ENCODE peak calls at places on chromosomes 5 and 9, in five cellular contexts. One of them, this sample, is unnamed.

GRCh38 chr5:149666212-149666852 is 63.8 kb upstream of the PPARGC1B start:
- DNase-seq in GM12891: no peak
- DNase-seq in endothelial cell of umbilical vein: no peak
- DNase-seq in spleen: no peak
- DNase-seq in stomach: no peak
- DNase-seq in this sample: no peak

GRCh38 chr5:137320056-137321045 is 178.8 kb downstream of the SPOCK1 start:
- DNase-seq in GM12891: peak
- DNase-seq in endothelial cell of umbilical vein: peak
- DNase-seq in spleen: no peak
- DNase-seq in stomach: peak
- DNase-seq in this sample: peak

GRCh38 chr5:122311888-122312669 is at the start of gene SNCAIP:
- DNase-seq in GM12891: peak
- DNase-seq in endothelial cell of umbilical vein: peak
- DNase-seq in spleen: peak
- DNase-seq in stomach: peak
- DNase-seq in this sample: peak

GRCh38 chr5:156339139-156339841 is 12.3 kb downstream of the SGCD start:
- DNase-seq in GM12891: no peak
- DNase-seq in endothelial cell of umbilical vein: no peak
- DNase-seq in spleen: no peak
- DNase-seq in stomach: no peak
- DNase-seq in this sample: no peak

GRCh38 chr5:166768536-166768935 is 1522.9 kb upstream of the WWC1 start:
- DNase-seq in GM12891: no peak
- DNase-seq in endothelial cell of umbilical vein: no peak
- DNase-seq in spleen: no peak
- DNase-seq in stomach: no peak
- DNase-seq in this sample: no peak

GRCh38 chr9:132147331-132147730 is 14.5 kb upstream of the NTNG2 start:
- DNase-seq in GM12891: no peak
- DNase-seq in endothelial cell of umbilical vein: no peak
- DNase-seq in spleen: no peak
- DNase-seq in stomach: no peak
- DNase-seq in this sample: no peak

GRCh38 chr9:35481347-35481975 is 8.4 kb upstream of the RUSC2 start:
- DNase-seq in GM12891: no peak
- DNase-seq in endothelial cell of umbilical vein: peak
- DNase-seq in spleen: no peak
- DNase-seq in stomach: peak
- DNase-seq in this sample: peak

GRCh38 chr9:123326662-123327093 is 29.3 kb upstream of the CRB2 start:
- DNase-seq in GM12891: no peak
- DNase-seq in endothelial cell of umbilical vein: no peak
- DNase-seq in spleen: no peak
- DNase-seq in stomach: no peak
- DNase-seq in this sample: peak

GRCh38 chr9:106862115-106862945 is 636 bp upstream of the ZNF462 start:
- DNase-seq in GM12891: no peak
- DNase-seq in endothelial cell of umbilical vein: peak
- DNase-seq in spleen: no peak
- DNase-seq in stomach: no peak
- DNase-seq in this sample: peak

GRCh38 chr9:134658378-134658955 is 16.9 kb downstream of the COL5A1 start:
- DNase-seq in GM12891: no peak
- DNase-seq in endothelial cell of umbilical vein: no peak
- DNase-seq in spleen: peak
- DNase-seq in stomach: no peak
- DNase-seq in this sample: no peak

GRCh38 chr5:155455791-155456514 is 442.4 kb downstream of the KIF4B start:
- DNase-seq in GM12891: no peak
- DNase-seq in endothelial cell of umbilical vein: no peak
- DNase-seq in spleen: no peak
- DNase-seq in stomach: no peak
- DNase-seq in this sample: no peak

GRCh38 chr5:177357459-177358332 is at the start of gene RGS14:
- DNase-seq in GM12891: peak
- DNase-seq in endothelial cell of umbilical vein: peak
- DNase-seq in spleen: peak
- DNase-seq in stomach: peak
- DNase-seq in this sample: no peak

GRCh38 chr5:124729687-124730359 is 16.6 kb downstream of the ZNF608 start:
- DNase-seq in GM12891: no peak
- DNase-seq in endothelial cell of umbilical vein: no peak
- DNase-seq in spleen: no peak
- DNase-seq in stomach: no peak
- DNase-seq in this sample: no peak

GRCh38 chr9:23630488-23630887 is 195.6 kb downstream of the ELAVL2 start:
- DNase-seq in GM12891: no peak
- DNase-seq in endothelial cell of umbilical vein: no peak
- DNase-seq in spleen: no peak
- DNase-seq in stomach: no peak
- DNase-seq in this sample: no peak

GRCh38 chr9:114803459-114803858 is 2.4 kb downstream of the TNFSF15 start:
- DNase-seq in GM12891: no peak
- DNase-seq in endothelial cell of umbilical vein: no peak
- DNase-seq in spleen: no peak
- DNase-seq in stomach: no peak
- DNase-seq in this sample: peak

GRCh38 chr5:115584501-115584900 is 17.8 kb downstream of the TICAM2 start:
- DNase-seq in GM12891: no peak
- DNase-seq in endothelial cell of umbilical vein: no peak
- DNase-seq in spleen: no peak
- DNase-seq in stomach: no peak
- DNase-seq in this sample: no peak

DNA sequence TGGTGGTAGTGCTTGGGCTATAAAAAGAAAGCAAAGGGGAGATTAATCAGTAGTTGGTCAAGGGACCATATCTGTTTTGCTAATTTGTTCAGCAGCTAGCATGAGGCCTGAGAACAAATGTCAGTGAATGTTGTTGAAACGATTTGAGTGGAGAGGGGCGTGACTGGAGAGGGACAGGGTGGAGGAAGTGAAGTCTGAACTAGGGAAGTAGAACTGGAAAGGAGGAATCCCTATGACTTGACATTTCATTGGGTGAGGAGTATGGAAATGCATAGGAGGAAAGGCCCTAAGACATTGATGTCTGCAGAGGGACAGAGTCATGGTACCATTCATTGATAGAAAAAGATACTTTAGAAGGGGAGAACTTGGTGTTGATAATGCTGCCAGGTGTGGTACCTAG is 19.7 kb downstream of the TLE4 start:
- DNase-seq in GM12891: no peak
- DNase-seq in endothelial cell of umbilical vein: no peak
- DNase-seq in spleen: no peak
- DNase-seq in stomach: no peak
- DNase-seq in this sample: no peak
- TF ChIP-seq POLR2AphosphoS5 in GM12891: no peak
- TF ChIP-seq POLR2AphosphoS5 in endothelial cell of umbilical vein: no peak
- TF ChIP-seq POLR2AphosphoS5 in spleen: no peak
- TF ChIP-seq POLR2AphosphoS5 in stomach: no peak
- TF ChIP-seq POLR2AphosphoS5 in this sample: no peak

DNA sequence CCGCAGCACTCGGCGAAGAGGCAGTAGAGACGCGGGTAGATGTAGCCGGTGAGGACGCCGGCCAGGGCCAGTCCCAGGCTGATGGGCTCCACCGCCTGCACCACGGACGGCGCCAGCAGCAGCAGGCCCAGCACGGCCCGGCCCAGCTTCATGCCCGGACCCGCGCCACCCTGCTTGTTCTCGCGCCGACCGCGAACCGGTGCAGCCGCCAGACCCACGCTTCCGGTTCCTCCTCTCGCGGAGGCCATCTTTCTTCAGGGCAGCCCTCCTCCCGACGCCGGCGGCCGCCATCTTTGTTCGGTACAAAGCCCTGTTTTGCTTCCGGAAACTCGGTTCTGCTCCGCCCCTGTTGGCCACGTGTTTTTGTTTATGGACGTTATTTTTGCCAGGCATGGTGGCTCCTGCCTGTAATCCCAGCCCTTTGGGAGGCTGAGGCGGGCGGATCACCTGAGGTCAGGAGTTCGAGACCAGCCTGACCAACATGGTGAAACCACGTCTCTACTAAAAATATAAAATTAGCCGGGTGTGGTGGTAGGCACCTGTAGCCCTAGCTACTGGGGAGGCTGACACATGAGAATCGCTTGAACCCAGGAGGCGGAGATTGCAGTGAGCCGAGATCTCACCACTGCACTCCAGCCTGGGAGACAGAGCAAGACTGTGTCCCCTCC is at the start of gene TOR1A:
- DNase-seq in GM12891: peak
- DNase-seq in endothelial cell of umbilical vein: peak
- DNase-seq in spleen: peak
- DNase-seq in stomach: peak
- DNase-seq in this sample: peak
- TF ChIP-seq POLR2AphosphoS5 in GM12891: peak
- TF ChIP-seq POLR2AphosphoS5 in endothelial cell of umbilical vein: peak
- TF ChIP-seq POLR2AphosphoS5 in spleen: peak
- TF ChIP-seq POLR2AphosphoS5 in stomach: peak
- TF ChIP-seq POLR2AphosphoS5 in this sample: peak

GRCh38 chr9:95084254-95084934 is 233.1 kb downstream of the FANCC start:
- DNase-seq in GM12891: no peak
- DNase-seq in endothelial cell of umbilical vein: no peak
- DNase-seq in spleen: peak
- DNase-seq in stomach: no peak
- DNase-seq in this sample: no peak
- TF ChIP-seq POLR2AphosphoS5 in GM12891: no peak
- TF ChIP-seq POLR2AphosphoS5 in endothelial cell of umbilical vein: no peak
- TF ChIP-seq POLR2AphosphoS5 in spleen: peak
- TF ChIP-seq POLR2AphosphoS5 in stomach: peak
- TF ChIP-seq POLR2AphosphoS5 in this sample: no peak

GRCh38 chr5:93192107-93192506 is 388.9 kb downstream of the NR2F1-AS1 start:
- DNase-seq in GM12891: no peak
- DNase-seq in endothelial cell of umbilical vein: peak
- DNase-seq in spleen: no peak
- DNase-seq in stomach: no peak
- DNase-seq in this sample: no peak
- TF ChIP-seq POLR2AphosphoS5 in GM12891: no peak
- TF ChIP-seq POLR2AphosphoS5 in endothelial cell of umbilical vein: peak
- TF ChIP-seq POLR2AphosphoS5 in spleen: no peak
- TF ChIP-seq POLR2AphosphoS5 in stomach: peak
- TF ChIP-seq POLR2AphosphoS5 in this sample: no peak

GRCh38 chr5:109689740-109690455 is at the start of gene MAN2A1:
- DNase-seq in GM12891: peak
- DNase-seq in endothelial cell of umbilical vein: peak
- DNase-seq in spleen: no peak
- DNase-seq in stomach: peak
- DNase-seq in this sample: peak
- TF ChIP-seq POLR2AphosphoS5 in GM12891: no peak
- TF ChIP-seq POLR2AphosphoS5 in endothelial cell of umbilical vein: no peak
- TF ChIP-seq POLR2AphosphoS5 in spleen: peak
- TF ChIP-seq POLR2AphosphoS5 in stomach: peak
- TF ChIP-seq POLR2AphosphoS5 in this sample: no peak

DNA sequence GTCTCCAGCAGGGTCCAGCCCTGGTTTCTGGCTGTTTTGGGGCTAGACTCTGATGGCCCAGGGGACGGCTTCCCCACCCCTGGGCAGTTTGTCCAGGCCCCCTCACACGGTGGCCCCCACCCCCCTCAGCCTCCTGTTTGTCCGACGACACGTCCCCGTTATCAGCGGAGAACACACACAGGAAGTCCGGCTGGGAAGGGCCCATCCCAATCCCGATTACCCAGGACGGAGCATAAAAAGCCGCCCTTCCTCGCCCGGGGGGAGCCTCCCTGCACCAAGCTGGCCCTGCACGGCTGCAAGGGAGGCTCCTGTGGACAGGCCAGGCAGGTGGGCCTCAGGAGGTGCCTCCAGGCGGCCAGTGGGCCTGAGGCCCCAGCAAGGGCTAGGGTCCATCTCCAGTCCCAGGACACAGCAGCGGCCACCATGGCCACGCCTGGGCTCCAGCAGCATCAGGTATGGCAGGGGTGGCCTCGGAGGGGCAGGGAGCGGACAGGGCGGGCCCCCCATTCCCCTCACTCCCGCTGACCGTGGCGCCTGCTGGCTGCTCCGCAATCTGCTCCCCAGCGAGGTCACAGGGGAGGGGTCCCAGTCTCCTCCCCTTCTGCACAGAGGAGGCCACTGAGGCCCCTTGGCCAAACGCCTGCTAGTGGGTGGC is at the start of gene EGFL7:
- DNase-seq in GM12891: no peak
- DNase-seq in endothelial cell of umbilical vein: peak
- DNase-seq in spleen: peak
- DNase-seq in stomach: no peak
- DNase-seq in this sample: no peak
- TF ChIP-seq POLR2AphosphoS5 in GM12891: no peak
- TF ChIP-seq POLR2AphosphoS5 in endothelial cell of umbilical vein: peak
- TF ChIP-seq POLR2AphosphoS5 in spleen: peak
- TF ChIP-seq POLR2AphosphoS5 in stomach: peak
- TF ChIP-seq POLR2AphosphoS5 in this sample: no peak

GRCh38 chr9:90000925-90001324 is 396.1 kb downstream of the GADD45G start:
- DNase-seq in GM12891: no peak
- DNase-seq in endothelial cell of umbilical vein: no peak
- DNase-seq in spleen: no peak
- DNase-seq in stomach: no peak
- DNase-seq in this sample: no peak
- TF ChIP-seq POLR2AphosphoS5 in GM12891: no peak
- TF ChIP-seq POLR2AphosphoS5 in endothelial cell of umbilical vein: no peak
- TF ChIP-seq POLR2AphosphoS5 in spleen: no peak
- TF ChIP-seq POLR2AphosphoS5 in stomach: no peak
- TF ChIP-seq POLR2AphosphoS5 in this sample: no peak

DNA sequence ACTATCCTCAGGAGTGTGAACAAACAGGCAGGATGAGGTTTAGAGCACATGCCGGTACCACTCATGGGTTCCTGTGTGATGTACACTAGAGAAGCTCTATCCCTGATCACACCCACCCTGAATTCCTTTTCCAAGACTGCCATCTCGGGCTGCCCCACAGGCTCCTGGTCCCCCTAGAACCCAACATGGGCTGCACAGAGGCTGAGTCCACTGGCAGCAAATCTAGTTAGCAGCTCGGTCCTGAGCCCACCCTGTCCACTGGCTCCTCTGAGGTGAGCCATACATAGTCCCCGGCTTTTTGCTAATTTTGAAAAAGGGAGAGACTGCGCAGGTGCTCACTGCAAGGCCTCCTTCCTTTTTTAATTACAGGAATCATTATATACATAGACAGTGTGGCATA is 227.0 kb downstream of the FSTL4 start:
- DNase-seq in GM12891: no peak
- DNase-seq in endothelial cell of umbilical vein: no peak
- DNase-seq in spleen: peak
- DNase-seq in stomach: no peak
- DNase-seq in this sample: no peak
- TF ChIP-seq POLR2AphosphoS5 in GM12891: no peak
- TF ChIP-seq POLR2AphosphoS5 in endothelial cell of umbilical vein: no peak
- TF ChIP-seq POLR2AphosphoS5 in spleen: no peak
- TF ChIP-seq POLR2AphosphoS5 in stomach: no peak
- TF ChIP-seq POLR2AphosphoS5 in this sample: no peak

GRCh38 chr5:36900279-36900678 is 23.7 kb downstream of the NIPBL start:
- DNase-seq in GM12891: no peak
- DNase-seq in endothelial cell of umbilical vein: no peak
- DNase-seq in spleen: no peak
- DNase-seq in stomach: no peak
- DNase-seq in this sample: no peak

GRCh38 chr5:36901856-36902255 is 25.3 kb downstream of the NIPBL start:
- DNase-seq in GM12891: no peak
- DNase-seq in endothelial cell of umbilical vein: no peak
- DNase-seq in spleen: no peak
- DNase-seq in stomach: no peak
- DNase-seq in this sample: no peak

GRCh38 chr5:36897616-36898015 is 21.0 kb downstream of the NIPBL start:
- DNase-seq in GM12891: no peak
- DNase-seq in endothelial cell of umbilical vein: peak
- DNase-seq in spleen: no peak
- DNase-seq in stomach: no peak
- DNase-seq in this sample: no peak

GRCh38 chr5:36902353-36902752 is 25.8 kb downstream of the NIPBL start:
- DNase-seq in GM12891: no peak
- DNase-seq in endothelial cell of umbilical vein: no peak
- DNase-seq in spleen: no peak
- DNase-seq in stomach: no peak
- DNase-seq in this sample: no peak

GRCh38 chr5:36899860-36900259 is 23.3 kb downstream of the NIPBL start:
- DNase-seq in GM12891: no peak
- DNase-seq in endothelial cell of umbilical vein: no peak
- DNase-seq in spleen: no peak
- DNase-seq in stomach: no peak
- DNase-seq in this sample: no peak
- TF ChIP-seq POLR2AphosphoS5 in GM12891: no peak
- TF ChIP-seq POLR2AphosphoS5 in endothelial cell of umbilical vein: no peak
- TF ChIP-seq POLR2AphosphoS5 in spleen: no peak
- TF ChIP-seq POLR2AphosphoS5 in stomach: no peak
- TF ChIP-seq POLR2AphosphoS5 in this sample: no peak

This sample was measured in GM23338.